ENCODE peak calls at places on chromosomes 12 and 14, in five cellular contexts. Q is esophagus squamous epithelium, X is cardiac muscle cell, I is uterus, L is PC-3. C is an unnamed sample.

GRCh38 chr14:34718750-34719304 is 4.4 kb upstream of the CFL2 start:
- DNase-seq in L (no peak), X (no peak), Q (no peak), I (no peak), C (no peak)

GRCh38 chr14:33943081-33943480 is 7.8 kb downstream of the EGLN3 start:
- DNase-seq in I (no peak), Q (no peak), L (no peak), X (peak; percentile 28), C (no peak)

GRCh38 chr14:75821828-75822521 is 159.8 kb downstream of the TGFB3 start:
- DNase-seq in I (no peak), X (peak; percentile 23), L (peak; percentile 79), Q (no peak), C (no peak)

GRCh38 chr12:49389092-49389703 is 21.9 kb downstream of the SPATS2 start:
- DNase-seq in Q (no peak), L (no peak), I (no peak), X (peak; percentile 11), C (no peak)

GRCh38 chr14:24605435-24606190 is 3.9 kb downstream of the GZMH start:
- DNase-seq in I (no peak), Q (no peak), L (peak; percentile 46), X (no peak), C (no peak)

GRCh38 chr12:42922512-42922865 is 332.9 kb upstream of the PRICKLE1 start:
- DNase-seq in I (no peak), Q (no peak), L (no peak), X (no peak), C (no peak)

GRCh38 chr14:64682843-64683242 is 21.4 kb upstream of the PLEKHG3 start:
- DNase-seq in X (no peak), L (no peak), Q (no peak), I (no peak), C (no peak)

GRCh38 chr12:112418248-112418595 is 525 bp upstream of the PTPN11 start:
- DNase-seq in L (no peak), Q (no peak), X (no peak), I (peak; percentile 18), C (no peak)

GRCh38 chr12:42255875-42256261 is 17.8 kb upstream of the YAF2 start:
- DNase-seq in I (no peak), L (no peak), Q (no peak), X (no peak), C (no peak)

GRCh38 chr12:90974286-90974685 is 19.3 kb upstream of the CCER1 start:
- DNase-seq in Q (no peak), X (no peak), I (no peak), L (peak; percentile 70), C (no peak)

GRCh38 chr12:1773937-1774655 is 46.3 kb upstream of the LRTM2 start:
- DNase-seq in Q (no peak), X (peak; percentile 43), I (no peak), L (no peak), C (no peak)

GRCh38 chr12:1130571-1130970 is 139.5 kb downstream of the ERC1 start:
- DNase-seq in I (no peak), L (no peak), Q (no peak), X (no peak), C (no peak)

GRCh38 chr12:33047666-33048065 is 151.1 kb upstream of the PKP2 start:
- DNase-seq in X (no peak), I (no peak), L (no peak), Q (no peak), C (no peak)

GRCh38 chr12:24991209-24992049 is 42.5 kb upstream of the BCAT1 start:
- DNase-seq in I (no peak), L (peak; percentile 65), X (peak; percentile 55), Q (no peak), C (peak; percentile 64)

GRCh38 chr14:22887260-22887989 is 4.4 kb downstream of the REM2 start:
- DNase-seq in X (peak; percentile 89), L (peak; percentile 95), Q (no peak), I (peak; percentile 80), C (peak; percentile 88)

GRCh38 chr12:121776190-121777098 is 17.0 kb downstream of the RHOF start:
- DNase-seq in Q (no peak), I (peak; percentile 77), L (peak; percentile 81), X (peak; percentile 87), C (peak; percentile 71)

GRCh38 chr14:100989924-100990323 is 86.4 kb upstream of the RTL1 start:
- DNase-seq in X (no peak), I (no peak), L (no peak), Q (no peak), C (no peak)
- TF ChIP-seq CTCF in X (no peak), I (no peak), L (no peak), Q (no peak), C (no peak)

GRCh38 chr12:123151679-123152454 is 977 bp upstream of the PITPNM2 start:
- DNase-seq in L (no peak), Q (no peak), X (peak; percentile 11), I (no peak), C (no peak)

GRCh38 chr12:123150804-123151678 is at the start of gene PITPNM2:
- DNase-seq in X (peak; percentile 91), I (peak; percentile 45), L (peak; percentile 69), Q (no peak), C (peak; percentile 73)

GRCh38 chr12:123152823-123153222 is 1.9 kb upstream of the PITPNM2 start:
- DNase-seq in X (no peak), L (no peak), I (no peak), Q (no peak), C (no peak)

GRCh38 chr12:123150273-123150803 is 552 bp downstream of the PITPNM2 start:
- DNase-seq in X (no peak), L (peak; percentile 20), I (peak; percentile 43), Q (no peak), C (no peak)

DNA sequence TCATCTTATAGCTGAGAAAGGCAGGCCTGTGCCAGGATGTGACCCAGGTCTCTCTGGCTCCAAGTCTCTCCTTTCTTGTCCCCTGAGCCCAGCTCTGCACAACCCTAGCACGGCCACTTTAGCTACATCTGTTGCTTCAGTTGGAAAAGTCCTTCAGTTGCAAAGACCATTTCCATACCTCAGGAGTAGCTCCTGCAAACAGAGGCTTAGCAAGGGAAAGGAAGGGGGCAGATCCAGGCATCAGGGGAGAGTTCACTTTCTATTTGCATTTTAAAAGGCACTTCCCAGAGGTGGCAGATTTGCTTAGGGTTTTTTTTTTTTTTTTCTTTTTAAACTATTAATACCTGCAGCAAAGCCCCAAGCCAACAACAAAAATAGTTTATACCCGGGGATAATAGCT is 3.0 kb upstream of the PITPNM2 start:
- DNase-seq in I (no peak), Q (no peak), X (no peak), L (no peak), C (no peak)
- H3K4me3 ChIP-seq in I (no peak overlapping the region), Q (no peak overlapping the region), X (no peak overlapping the region), L (no peak overlapping the region), C (no peak overlapping the region)

GRCh38 chr14:92093320-92093719 is 13.1 kb downstream of the ATXN3 start:
- DNase-seq in I (no peak), X (no peak), Q (no peak), L (no peak), C (peak; percentile 10)
- TF ChIP-seq CTCF in I (no peak), X (peak; percentile 12), Q (no peak), L (peak; percentile 33), C (no peak)

GRCh38 chr14:61260939-61261776 is 20.0 kb downstream of the TMEM30B start:
- DNase-seq in Q (no peak), I (no peak), L (peak; percentile 94), X (no peak), C (no peak)

GRCh38 chr14:61258985-61259384 is 22.2 kb downstream of the TMEM30B start:
- DNase-seq in L (peak; percentile 66), I (no peak), Q (no peak), X (no peak), C (peak; percentile 49)

GRCh38 chr14:61264699-61265098 is 16.4 kb downstream of the TMEM30B start:
- DNase-seq in X (no peak), Q (no peak), I (no peak), L (no peak), C (no peak)

GRCh38 chr14:61264022-61264571 is 17.0 kb downstream of the TMEM30B start:
- DNase-seq in L (peak; percentile 51), Q (no peak), I (no peak), X (no peak), C (no peak)

DNA sequence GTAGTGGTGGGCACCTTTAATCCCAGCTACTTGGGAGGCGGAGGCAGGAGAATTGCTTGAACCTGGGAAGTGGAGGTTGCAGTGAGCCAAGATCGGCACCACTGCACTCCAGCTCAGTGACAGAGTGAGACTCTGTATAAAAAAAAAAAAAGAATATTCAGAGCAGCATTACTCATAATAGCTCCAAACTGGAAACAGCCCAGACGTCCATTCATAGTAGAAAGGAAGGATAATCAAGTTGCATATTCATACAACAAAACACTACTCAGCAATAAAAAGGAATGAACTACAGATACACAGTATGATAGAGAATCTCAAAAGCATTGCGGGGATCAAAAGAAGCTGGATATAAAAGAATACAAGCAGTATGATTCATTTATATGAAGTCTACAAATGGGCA is 19.1 kb downstream of the TMEM30B start:
- DNase-seq in Q (no peak), X (no peak), I (no peak), L (peak; percentile 49), C (no peak)
- H3K4me3 ChIP-seq in Q (no peak overlapping the region), X (no peak overlapping the region), I (no peak overlapping the region), L (no peak overlapping the region), C (no peak overlapping the region)

C was measured in cardiac fibroblast.